ENCODE peak calls at places on chromosomes 3 and 15, in four cellular contexts. T is AG04449, E is choroid plexus epithelial cell, Z is ovary. V is an unnamed sample.

GRCh38 chr3:37990527-37990926 is at the start of gene VILL:
- DNase-seq in T (no peak), E (no peak), Z (no peak), V (no peak)

GRCh38 chr3:194773216-194773615 is 87.5 kb downstream of the FAM43A start:
- DNase-seq in T (no peak), E (no peak), Z (no peak), V (no peak)

GRCh38 chr15:65303687-65304392 is 637 bp upstream of the RNU5B-1 start:
- DNase-seq in T (no peak), E (peak), Z (peak), V (no peak)

GRCh38 chr15:73190189-73190601 is 137.9 kb downstream of the NEO1 start:
- DNase-seq in T (no peak), E (peak), Z (no peak), V (no peak)

GRCh38 chr15:70770863-70771262 is 7.5 kb upstream of the UACA start:
- DNase-seq in T (no peak), E (no peak), Z (no peak), V (no peak)

GRCh38 chr3:27943106-27943505 is 221.0 kb upstream of the EOMES start:
- DNase-seq in T (no peak), E (peak), Z (no peak), V (no peak)

GRCh38 chr3:126753191-126754160 is 49.4 kb downstream of the CHCHD6 start:
- DNase-seq in T (peak), E (no peak), Z (no peak), V (no peak)

GRCh38 chr15:59879506-59879905 is 124.6 kb upstream of the FOXB1 start:
- DNase-seq in T (peak), E (peak), Z (no peak), V (no peak)

GRCh38 chr15:89783111-89783860 is 7.2 kb downstream of the MESP2 start:
- DNase-seq in T (no peak), E (peak), Z (no peak), V (no peak)

GRCh38 chr3:114436182-114436581 is 142.4 kb downstream of the TIGIT start:
- DNase-seq in T (no peak), E (no peak), Z (no peak), V (no peak)

GRCh38 chr3:72185549-72186484 is 400.9 kb upstream of the PROK2 start:
- DNase-seq in T (peak), E (peak), Z (no peak), V (no peak)

GRCh38 chr3:129289201-129289921 is 10.7 kb downstream of the HMCES start:
- DNase-seq in T (no peak), E (peak), Z (no peak), V (no peak)

GRCh38 chr3:167114619-167115018 is 265.5 kb downstream of the ZBBX start:
- DNase-seq in T (no peak), E (no peak), Z (no peak), V (no peak)

GRCh38 chr15:66578286-66578875 is 12.6 kb upstream of the LCTL start:
- DNase-seq in T (no peak), E (peak), Z (no peak), V (no peak)

GRCh38 chr15:46938169-46938568 is 779.1 kb upstream of the SEMA6D start:
- DNase-seq in T (no peak), E (no peak), Z (no peak), V (no peak)

GRCh38 chr15:84898761-84899160 is 14.3 kb downstream of the SLC28A1 start:
- DNase-seq in T (no peak), E (no peak), Z (no peak), V (no peak)

GRCh38 chr15:67178569-67179210 is 75.8 kb downstream of the AAGAB start:
- DNase-seq in T (peak), E (peak), Z (no peak), V (no peak)

GRCh38 chr3:40200754-40201316 is 108.7 kb upstream of the EIF1B start:
- DNase-seq in T (no peak), E (no peak), Z (no peak), V (no peak)

GRCh38 chr3:2094941-2095340 is 3.7 kb upstream of the CNTN4 start:
- DNase-seq in T (no peak), E (no peak), Z (no peak), V (no peak)

GRCh38 chr3:84600703-84601225 is 358.0 kb upstream of the CADM2 start:
- DNase-seq in T (no peak), E (peak), Z (no peak), V (no peak)

GRCh38 chr3:32391643-32392529 is at the start of gene CMTM7:
- DNase-seq in T (no peak), E (peak), Z (peak), V (no peak)

GRCh38 chr3:4601926-4602325 is 108.8 kb downstream of the ITPR1 start:
- DNase-seq in T (no peak), E (no peak), Z (no peak), V (no peak)

GRCh38 chr3:138477120-138477519 is 42.7 kb downstream of the ESYT3 start:
- DNase-seq in T (no peak), E (no peak), Z (no peak), V (no peak)

GRCh38 chr3:138477801-138478200 is 43.4 kb downstream of the ESYT3 start:
- DNase-seq in T (no peak), E (no peak), Z (no peak), V (no peak)

GRCh38 chr3:138474163-138474562 is 39.7 kb downstream of the ESYT3 start:
- DNase-seq in T (no peak), E (no peak), Z (no peak), V (no peak)

GRCh38 chr3:138476526-138476925 is 42.1 kb downstream of the ESYT3 start:
- DNase-seq in T (no peak), E (no peak), Z (no peak), V (no peak)

GRCh38 chr3:138479355-138479964 is 45.0 kb downstream of the ESYT3 start:
- DNase-seq in T (no peak), E (peak), Z (no peak), V (no peak)
- TF ChIP-seq CTCF in T (peak), E (peak), Z (no peak), V (no peak)

DNA sequence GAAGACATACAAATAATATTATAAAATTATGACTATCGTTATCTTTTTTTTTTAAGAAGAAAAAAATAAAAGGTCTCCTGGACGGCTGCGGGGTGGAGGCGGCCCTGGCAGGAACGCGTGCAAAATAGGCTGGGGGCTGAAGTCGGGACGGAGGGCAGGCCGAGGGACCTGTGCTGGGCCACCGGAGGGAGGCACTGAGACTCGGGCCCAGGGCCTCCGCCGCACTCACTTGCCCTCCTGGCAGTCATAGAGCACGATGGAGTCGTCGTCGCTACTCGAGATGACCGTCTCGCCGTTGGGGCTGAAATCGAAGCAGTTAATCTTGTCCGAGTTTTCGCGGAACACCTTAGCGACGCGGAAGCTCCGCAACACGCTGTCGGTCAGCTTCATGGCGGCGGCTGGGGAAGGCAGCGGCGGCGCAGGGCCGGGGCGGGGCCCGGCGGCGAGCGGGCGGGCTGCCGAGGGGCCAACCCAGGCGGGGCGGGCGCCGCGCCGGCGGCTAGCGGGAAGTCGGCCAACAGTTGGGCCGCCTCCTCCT is 408 bp downstream of the WDR82 start:
- DNase-seq in T (no peak), E (peak), Z (no peak), V (no peak)
- TF ChIP-seq CTCF in T (peak), E (peak), Z (no peak), V (no peak)

GRCh38 chr15:47988564-47988963 is 132.2 kb upstream of the SLC24A5 start:
- DNase-seq in T (no peak), E (no peak), Z (no peak), V (no peak)
- TF ChIP-seq CTCF in T (no peak), E (no peak), Z (no peak), V (no peak)

GRCh38 chr15:39882602-39883001 is 37.5 kb downstream of the GPR176 start:
- DNase-seq in T (no peak), E (no peak), Z (no peak), V (no peak)
- TF ChIP-seq CTCF in T (no peak), E (no peak), Z (no peak), V (no peak)

DNA sequence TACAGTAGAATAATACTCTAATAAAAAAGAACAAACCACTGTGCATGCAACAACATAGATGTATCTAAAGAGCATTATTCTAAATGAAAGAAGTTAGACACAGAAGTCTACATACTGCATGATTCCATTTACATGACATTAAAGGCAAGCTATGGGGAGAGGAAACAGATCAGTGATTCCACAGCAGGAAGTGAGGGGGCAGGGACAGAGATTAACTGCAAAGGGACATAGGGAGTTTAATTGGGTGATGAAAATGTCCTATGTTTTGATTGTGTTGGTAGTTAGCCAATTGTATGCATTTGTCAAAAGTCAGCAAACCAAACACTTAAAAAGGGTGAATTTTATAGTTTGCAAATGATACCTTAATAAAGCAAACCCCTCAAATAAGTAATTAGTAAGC is 13.8 kb downstream of the CRYGS start:
- DNase-seq in T (no peak), E (no peak), Z (no peak), V (no peak)
- TF ChIP-seq CTCF in T (no peak), E (no peak), Z (no peak), V (no peak)

GRCh38 chr15:33200444-33200843 is 5.9 kb upstream of the FMN1 start:
- DNase-seq in T (no peak), E (no peak), Z (no peak), V (no peak)

GRCh38 chr15:33204087-33204486 is 9.6 kb upstream of the FMN1 start:
- DNase-seq in T (no peak), E (no peak), Z (no peak), V (no peak)

GRCh38 chr15:33200903-33201302 is 6.4 kb upstream of the FMN1 start:
- DNase-seq in T (no peak), E (no peak), Z (no peak), V (no peak)

GRCh38 chr15:33197636-33198035 is 3.1 kb upstream of the FMN1 start:
- DNase-seq in T (no peak), E (no peak), Z (no peak), V (no peak)

DNA sequence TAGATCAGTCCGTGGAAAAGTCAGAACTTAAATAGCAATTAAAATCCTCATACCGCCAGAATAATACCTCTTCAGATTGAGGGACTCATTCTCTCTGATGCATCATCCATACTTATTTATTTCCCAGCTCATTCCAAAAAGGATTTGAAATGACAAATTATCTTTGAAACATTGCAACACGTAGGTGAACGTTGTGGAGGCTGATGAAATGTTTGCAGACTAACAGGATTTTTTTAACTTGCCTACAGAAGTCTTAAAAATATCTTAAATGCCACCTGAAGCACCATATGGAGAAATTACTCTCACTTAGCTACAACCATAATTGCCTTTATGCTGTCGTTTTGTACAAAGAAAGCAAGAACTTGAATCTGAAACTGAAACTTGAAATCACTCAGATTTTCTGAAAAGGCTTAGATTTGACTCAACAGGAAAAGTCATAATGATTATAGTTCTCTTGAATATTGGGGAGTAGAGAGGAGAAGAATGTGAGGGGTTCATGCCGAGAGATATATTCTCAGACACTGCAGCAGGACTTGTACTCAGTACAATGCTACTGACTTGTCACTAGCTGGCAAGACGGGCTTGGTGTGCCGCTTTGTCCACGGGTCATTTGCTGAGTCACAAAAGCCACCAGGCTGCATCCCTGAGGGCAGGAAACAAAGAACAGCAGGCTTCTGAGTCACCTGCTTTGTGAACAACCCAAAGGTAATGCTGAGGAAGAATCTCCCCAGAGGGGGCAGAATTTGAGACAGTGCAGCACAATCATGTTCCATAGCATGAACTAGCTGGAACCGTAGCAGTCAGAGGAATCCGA is 7.1 kb upstream of the FMN1 start:
- DNase-seq in T (no peak), E (peak), Z (no peak), V (peak)
- TF ChIP-seq CTCF in T (no peak), E (peak), Z (no peak), V (no peak)

DNA sequence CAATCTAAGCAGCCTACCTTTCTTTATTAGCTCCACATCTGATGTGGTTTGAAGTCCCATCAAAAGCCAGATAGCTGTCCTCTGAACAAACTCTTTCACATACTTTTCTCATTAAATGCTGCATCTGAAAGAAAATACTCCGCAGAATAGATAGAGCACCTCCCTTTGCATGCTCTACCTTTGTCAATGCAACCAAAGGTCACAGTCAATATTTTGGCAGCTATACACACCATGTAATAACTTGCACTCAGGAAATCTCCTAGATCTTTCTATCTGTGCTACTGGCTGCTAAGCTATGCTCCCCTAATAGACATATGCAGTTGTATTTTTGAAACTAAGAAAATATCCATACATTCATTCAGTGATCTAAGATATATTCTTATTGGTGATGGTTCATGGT is 204.8 kb upstream of the ARRDC4 start:
- DNase-seq in T (no peak), E (no peak), Z (no peak), V (no peak)
- TF ChIP-seq CTCF in T (no peak), E (no peak), Z (no peak), V (no peak)

DNA sequence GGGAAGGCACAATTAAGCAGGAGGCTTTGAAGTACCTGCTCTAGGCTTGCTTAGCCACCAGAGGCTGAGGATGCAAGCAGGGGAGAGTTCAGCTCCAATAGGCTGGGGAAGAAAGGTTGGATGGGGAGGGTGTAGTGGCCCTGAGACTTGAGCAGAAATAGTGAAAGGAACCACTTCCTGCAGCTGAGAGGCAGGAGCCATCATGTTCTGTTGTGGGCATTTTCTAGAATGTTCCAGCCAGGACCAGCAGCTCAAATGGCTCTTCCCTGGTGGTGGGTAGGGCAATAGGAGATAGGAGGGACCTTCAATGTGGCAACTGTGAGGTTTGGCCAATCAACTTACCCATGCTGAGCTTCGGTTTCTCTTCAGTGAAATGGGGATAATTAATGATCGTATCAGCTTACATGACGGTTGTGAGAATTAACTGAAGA is 79.1 kb upstream of the CGNL1 start:
- DNase-seq in T (no peak), E (no peak), Z (no peak), V (no peak)
- TF ChIP-seq CTCF in T (no peak), E (no peak), Z (no peak), V (no peak)

DNA sequence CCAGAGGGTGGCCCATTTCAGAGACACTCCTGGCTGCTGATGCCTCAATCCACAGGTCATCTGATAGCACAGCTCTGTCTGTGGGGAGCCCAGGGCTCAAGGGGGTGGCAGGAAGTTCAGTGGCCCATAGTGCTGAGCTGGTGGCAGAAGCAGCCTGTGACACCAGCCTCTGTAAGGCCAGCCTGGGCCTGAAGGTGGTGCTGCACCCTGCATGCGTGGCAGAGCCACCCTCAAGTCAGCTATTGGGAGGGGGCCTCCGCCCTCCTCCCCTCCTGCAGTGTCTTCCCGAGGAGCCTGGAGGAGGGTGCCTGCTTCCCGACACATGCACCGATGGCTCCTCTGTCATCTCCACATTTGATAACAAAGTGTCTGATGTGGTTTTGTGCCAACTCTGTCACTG is 3.0 kb downstream of the PLA1A start:
- DNase-seq in T (no peak), E (no peak), Z (no peak), V (no peak)
- TF ChIP-seq CTCF in T (peak), E (peak), Z (no peak), V (no peak)

V was measured in omental fat pad.